ENCODE peak calls at places on chromosomes 12 and 14, in nine cellular contexts. One of them, this sample, is unnamed.

GRCh38 chr14:49314756-49315155 is 271.4 kb downstream of the RPS29 start:
- DNase-seq in CD8-positive, alpha-beta T cell: no peak
- DNase-seq in mesendoderm: no peak
- DNase-seq in endothelial cell of umbilical vein: no peak
- DNase-seq in cardiac muscle cell: no peak
- DNase-seq in astrocyte: peak; percentile 0
- DNase-seq in fibroblast of lung: peak; percentile 7
- DNase-seq in A673: peak; percentile 60
- DNase-seq in effector memory CD4-positive, alpha-beta T cell: no peak
- DNase-seq in this sample: no peak

GRCh38 chr14:92316937-92317336 is 6.0 kb upstream of the SLC24A4 start:
- DNase-seq in mesendoderm: peak; percentile 73
- DNase-seq in CD8-positive, alpha-beta T cell: no peak
- DNase-seq in A673: no peak
- DNase-seq in astrocyte: no peak
- DNase-seq in fibroblast of lung: peak; percentile 3
- DNase-seq in effector memory CD4-positive, alpha-beta T cell: no peak
- DNase-seq in cardiac muscle cell: no peak
- DNase-seq in endothelial cell of umbilical vein: no peak
- DNase-seq in this sample: no peak

GRCh38 chr12:72274926-72275325 is 2.8 kb downstream of the TRHDE start:
- DNase-seq in astrocyte: no peak
- DNase-seq in A673: peak; percentile 15
- DNase-seq in cardiac muscle cell: no peak
- DNase-seq in effector memory CD4-positive, alpha-beta T cell: no peak
- DNase-seq in endothelial cell of umbilical vein: no peak
- DNase-seq in CD8-positive, alpha-beta T cell: no peak
- DNase-seq in mesendoderm: no peak
- DNase-seq in fibroblast of lung: no peak
- DNase-seq in this sample: peak; percentile 7

GRCh38 chr12:11949738-11950403 is 120.9 kb upstream of the BCL2L14 start:
- DNase-seq in astrocyte: no peak
- DNase-seq in cardiac muscle cell: no peak
- DNase-seq in CD8-positive, alpha-beta T cell: no peak
- DNase-seq in fibroblast of lung: no peak
- DNase-seq in endothelial cell of umbilical vein: no peak
- DNase-seq in effector memory CD4-positive, alpha-beta T cell: no peak
- DNase-seq in mesendoderm: no peak
- DNase-seq in A673: no peak
- DNase-seq in this sample: no peak

GRCh38 chr14:65184032-65184764 is 81.9 kb upstream of the MAX start:
- DNase-seq in astrocyte: peak; percentile 51
- DNase-seq in effector memory CD4-positive, alpha-beta T cell: no peak
- DNase-seq in endothelial cell of umbilical vein: no peak
- DNase-seq in A673: no peak
- DNase-seq in fibroblast of lung: peak; percentile 66
- DNase-seq in cardiac muscle cell: no peak
- DNase-seq in mesendoderm: peak; percentile 32
- DNase-seq in CD8-positive, alpha-beta T cell: no peak
- DNase-seq in this sample: no peak

GRCh38 chr14:104186575-104186974 is 48.2 kb downstream of the KIF26A start:
- DNase-seq in effector memory CD4-positive, alpha-beta T cell: no peak
- DNase-seq in fibroblast of lung: no peak
- DNase-seq in cardiac muscle cell: no peak
- DNase-seq in A673: no peak
- DNase-seq in mesendoderm: no peak
- DNase-seq in endothelial cell of umbilical vein: no peak
- DNase-seq in astrocyte: no peak
- DNase-seq in CD8-positive, alpha-beta T cell: no peak
- DNase-seq in this sample: no peak

GRCh38 chr14:29930283-29930682 is 2.6 kb upstream of the PRKD1 start:
- DNase-seq in endothelial cell of umbilical vein: peak; percentile 7
- DNase-seq in astrocyte: peak; percentile 63
- DNase-seq in CD8-positive, alpha-beta T cell: no peak
- DNase-seq in fibroblast of lung: peak; percentile 72
- DNase-seq in cardiac muscle cell: no peak
- DNase-seq in mesendoderm: peak; percentile 60
- DNase-seq in A673: peak; percentile 90
- DNase-seq in effector memory CD4-positive, alpha-beta T cell: no peak
- DNase-seq in this sample: no peak

GRCh38 chr12:75020068-75020557 is 189.5 kb downstream of the KCNC2 start:
- DNase-seq in mesendoderm: peak; percentile 29
- DNase-seq in fibroblast of lung: peak; percentile 1
- DNase-seq in CD8-positive, alpha-beta T cell: no peak
- DNase-seq in endothelial cell of umbilical vein: no peak
- DNase-seq in A673: no peak
- DNase-seq in astrocyte: peak; percentile 0
- DNase-seq in effector memory CD4-positive, alpha-beta T cell: no peak
- DNase-seq in cardiac muscle cell: no peak
- DNase-seq in this sample: no peak

GRCh38 chr14:52596320-52596719 is 43.7 kb downstream of the GPR137C start:
- DNase-seq in mesendoderm: peak; percentile 8
- DNase-seq in effector memory CD4-positive, alpha-beta T cell: no peak
- DNase-seq in fibroblast of lung: no peak
- DNase-seq in A673: no peak
- DNase-seq in astrocyte: no peak
- DNase-seq in CD8-positive, alpha-beta T cell: no peak
- DNase-seq in cardiac muscle cell: no peak
- DNase-seq in endothelial cell of umbilical vein: no peak
- DNase-seq in this sample: no peak

GRCh38 chr12:124302241-124302806 is 7.4 kb downstream of the RFLNA start:
- DNase-seq in astrocyte: no peak
- DNase-seq in fibroblast of lung: no peak
- DNase-seq in mesendoderm: no peak
- DNase-seq in effector memory CD4-positive, alpha-beta T cell: no peak
- DNase-seq in A673: no peak
- DNase-seq in endothelial cell of umbilical vein: no peak
- DNase-seq in CD8-positive, alpha-beta T cell: no peak
- DNase-seq in cardiac muscle cell: no peak
- DNase-seq in this sample: no peak

GRCh38 chr12:65728913-65729793 is 95.1 kb upstream of the HMGA2 start:
- DNase-seq in CD8-positive, alpha-beta T cell: no peak
- DNase-seq in A673: peak; percentile 46
- DNase-seq in mesendoderm: peak; percentile 78
- DNase-seq in fibroblast of lung: peak; percentile 39
- DNase-seq in effector memory CD4-positive, alpha-beta T cell: no peak
- DNase-seq in endothelial cell of umbilical vein: peak; percentile 37
- DNase-seq in cardiac muscle cell: peak; percentile 37
- DNase-seq in astrocyte: peak; percentile 17
- DNase-seq in this sample: no peak

DNA sequence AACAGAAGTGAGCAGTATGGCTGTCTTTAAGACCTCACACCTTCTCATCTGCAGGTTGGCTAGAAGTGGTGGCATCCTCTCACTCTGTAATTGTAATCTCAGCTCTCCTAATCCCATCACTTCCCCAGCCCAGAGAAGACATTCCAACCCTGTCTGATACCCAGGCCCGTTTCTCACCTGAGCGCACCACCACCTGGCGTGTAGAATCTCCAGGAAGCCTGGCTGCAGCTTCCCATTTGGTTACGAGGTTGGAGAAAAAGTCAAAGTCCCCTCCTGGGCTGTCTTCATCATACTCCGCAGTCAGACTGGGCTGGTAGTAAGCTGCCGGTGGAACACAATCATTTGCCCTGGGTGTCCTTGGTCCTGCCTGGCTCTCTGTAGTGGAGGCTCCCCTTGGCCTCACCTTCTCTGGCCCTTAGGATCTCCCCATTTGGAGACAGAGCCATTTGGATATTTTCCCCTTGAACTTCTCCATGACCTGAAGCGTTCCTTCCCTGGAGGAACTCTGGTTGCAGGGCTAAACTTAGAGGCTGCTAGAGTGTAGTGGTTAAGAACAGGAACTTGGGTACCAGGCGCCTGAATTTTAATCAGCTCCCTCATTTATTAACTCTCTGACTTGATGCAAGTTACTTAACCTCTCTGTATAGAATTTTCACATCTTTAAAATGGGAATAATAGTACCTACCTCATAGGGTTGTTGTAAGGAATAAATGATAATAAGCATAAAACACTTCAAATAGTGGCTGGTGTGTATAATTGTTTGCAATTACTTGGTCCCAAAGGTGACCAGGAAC is 1.8 kb downstream of the SDR39U1 start:
- DNase-seq in effector memory CD4-positive, alpha-beta T cell: no peak
- DNase-seq in CD8-positive, alpha-beta T cell: no peak
- DNase-seq in A673: no peak
- DNase-seq in mesendoderm: no peak
- DNase-seq in fibroblast of lung: no peak
- DNase-seq in cardiac muscle cell: no peak
- DNase-seq in endothelial cell of umbilical vein: no peak
- DNase-seq in astrocyte: no peak
- DNase-seq in this sample: no peak
- H3K27ac ChIP-seq in effector memory CD4-positive, alpha-beta T cell: no peak overlapping the region
- H3K27ac ChIP-seq in CD8-positive, alpha-beta T cell: no peak overlapping the region
- H3K27ac ChIP-seq in A673: peak overlapping the region; percentile 97
- H3K27ac ChIP-seq in mesendoderm: no peak overlapping the region
- H3K27ac ChIP-seq in fibroblast of lung: no peak overlapping the region
- H3K27ac ChIP-seq in cardiac muscle cell: no peak overlapping the region
- H3K27ac ChIP-seq in endothelial cell of umbilical vein: no peak overlapping the region
- H3K27ac ChIP-seq in astrocyte: no peak overlapping the region
- H3K27ac ChIP-seq in this sample: no peak overlapping the region

GRCh38 chr14:77053046-77053841 is 24.7 kb upstream of the IRF2BPL start:
- DNase-seq in CD8-positive, alpha-beta T cell: peak; percentile 70
- DNase-seq in astrocyte: peak; percentile 58
- DNase-seq in mesendoderm: peak; percentile 86
- DNase-seq in cardiac muscle cell: peak; percentile 92
- DNase-seq in A673: peak; percentile 94
- DNase-seq in endothelial cell of umbilical vein: peak; percentile 81
- DNase-seq in effector memory CD4-positive, alpha-beta T cell: peak; percentile 64
- DNase-seq in fibroblast of lung: peak; percentile 74
- DNase-seq in this sample: peak; percentile 86
- H3K27ac ChIP-seq in CD8-positive, alpha-beta T cell: no peak overlapping the region
- H3K27ac ChIP-seq in astrocyte: no peak overlapping the region
- H3K27ac ChIP-seq in mesendoderm: no peak overlapping the region
- H3K27ac ChIP-seq in cardiac muscle cell: no peak overlapping the region
- H3K27ac ChIP-seq in A673: peak overlapping the region; percentile 3
- H3K27ac ChIP-seq in endothelial cell of umbilical vein: peak overlapping the region; percentile 6
- H3K27ac ChIP-seq in effector memory CD4-positive, alpha-beta T cell: no peak overlapping the region
- H3K27ac ChIP-seq in fibroblast of lung: no peak overlapping the region
- H3K27ac ChIP-seq in this sample: no peak overlapping the region

GRCh38 chr12:18313316-18313715 is 52.0 kb downstream of the PIK3C2G start:
- DNase-seq in CD8-positive, alpha-beta T cell: no peak
- DNase-seq in astrocyte: no peak
- DNase-seq in cardiac muscle cell: no peak
- DNase-seq in mesendoderm: no peak
- DNase-seq in A673: no peak
- DNase-seq in effector memory CD4-positive, alpha-beta T cell: no peak
- DNase-seq in endothelial cell of umbilical vein: no peak
- DNase-seq in fibroblast of lung: no peak
- DNase-seq in this sample: no peak
- H3K27ac ChIP-seq in CD8-positive, alpha-beta T cell: no peak overlapping the region
- H3K27ac ChIP-seq in astrocyte: no peak overlapping the region
- H3K27ac ChIP-seq in cardiac muscle cell: no peak overlapping the region
- H3K27ac ChIP-seq in mesendoderm: no peak overlapping the region
- H3K27ac ChIP-seq in A673: no peak overlapping the region
- H3K27ac ChIP-seq in effector memory CD4-positive, alpha-beta T cell: no peak overlapping the region
- H3K27ac ChIP-seq in endothelial cell of umbilical vein: no peak overlapping the region
- H3K27ac ChIP-seq in fibroblast of lung: no peak overlapping the region
- H3K27ac ChIP-seq in this sample: no peak overlapping the region

GRCh38 chr12:46387697-46388096 is 15.1 kb upstream of the SLC38A2 start:
- DNase-seq in CD8-positive, alpha-beta T cell: no peak
- DNase-seq in effector memory CD4-positive, alpha-beta T cell: no peak
- DNase-seq in endothelial cell of umbilical vein: no peak
- DNase-seq in mesendoderm: no peak
- DNase-seq in fibroblast of lung: no peak
- DNase-seq in astrocyte: no peak
- DNase-seq in cardiac muscle cell: no peak
- DNase-seq in A673: no peak
- DNase-seq in this sample: no peak

GRCh38 chr12:46388427-46388992 is 15.9 kb upstream of the SLC38A2 start:
- DNase-seq in astrocyte: peak; percentile 95
- DNase-seq in cardiac muscle cell: no peak
- DNase-seq in mesendoderm: no peak
- DNase-seq in effector memory CD4-positive, alpha-beta T cell: no peak
- DNase-seq in A673: no peak
- DNase-seq in endothelial cell of umbilical vein: peak; percentile 20
- DNase-seq in CD8-positive, alpha-beta T cell: no peak
- DNase-seq in fibroblast of lung: peak; percentile 95
- DNase-seq in this sample: no peak

GRCh38 chr12:46390304-46390703 is 17.7 kb upstream of the SLC38A2 start:
- DNase-seq in CD8-positive, alpha-beta T cell: no peak
- DNase-seq in endothelial cell of umbilical vein: no peak
- DNase-seq in mesendoderm: no peak
- DNase-seq in fibroblast of lung: no peak
- DNase-seq in A673: no peak
- DNase-seq in cardiac muscle cell: no peak
- DNase-seq in effector memory CD4-positive, alpha-beta T cell: no peak
- DNase-seq in astrocyte: no peak
- DNase-seq in this sample: no peak

GRCh38 chr12:46390881-46391280 is 18.3 kb upstream of the SLC38A2 start:
- DNase-seq in cardiac muscle cell: no peak
- DNase-seq in endothelial cell of umbilical vein: peak; percentile 76
- DNase-seq in A673: peak; percentile 43
- DNase-seq in effector memory CD4-positive, alpha-beta T cell: no peak
- DNase-seq in mesendoderm: no peak
- DNase-seq in CD8-positive, alpha-beta T cell: no peak
- DNase-seq in fibroblast of lung: no peak
- DNase-seq in astrocyte: no peak
- DNase-seq in this sample: no peak

DNA sequence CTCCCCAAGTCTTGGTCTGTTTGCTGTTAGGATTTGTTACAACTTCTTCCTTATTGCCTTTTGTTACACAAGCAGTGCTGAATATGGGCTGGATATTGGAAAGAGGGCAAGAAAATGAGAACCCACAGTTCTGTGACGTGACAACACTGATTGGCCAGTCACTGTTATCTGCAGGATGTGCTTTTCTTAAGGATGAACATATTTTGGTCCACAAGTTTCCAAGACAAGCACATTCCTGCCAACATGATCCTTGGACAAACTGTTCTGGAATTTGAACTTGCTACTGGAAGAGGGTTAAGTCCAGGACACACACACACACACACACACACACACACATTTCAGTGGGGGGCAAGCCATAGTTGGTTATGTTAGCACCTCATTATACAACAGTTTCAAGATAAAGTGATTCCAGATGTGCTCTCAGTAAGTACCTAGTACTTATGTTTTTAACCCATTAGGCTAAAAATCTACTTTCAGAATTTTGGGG is 16.6 kb upstream of the SLC38A2 start:
- DNase-seq in CD8-positive, alpha-beta T cell: no peak
- DNase-seq in cardiac muscle cell: no peak
- DNase-seq in fibroblast of lung: peak; percentile 99
- DNase-seq in effector memory CD4-positive, alpha-beta T cell: no peak
- DNase-seq in astrocyte: peak; percentile 99
- DNase-seq in endothelial cell of umbilical vein: peak; percentile 49
- DNase-seq in A673: peak; percentile 79
- DNase-seq in mesendoderm: no peak
- DNase-seq in this sample: no peak
- H3K27ac ChIP-seq in CD8-positive, alpha-beta T cell: no peak overlapping the region
- H3K27ac ChIP-seq in cardiac muscle cell: no peak overlapping the region
- H3K27ac ChIP-seq in fibroblast of lung: peak overlapping the region; percentile 64
- H3K27ac ChIP-seq in effector memory CD4-positive, alpha-beta T cell: no peak overlapping the region
- H3K27ac ChIP-seq in astrocyte: peak overlapping the region; percentile 99
- H3K27ac ChIP-seq in endothelial cell of umbilical vein: peak overlapping the region; percentile 15
- H3K27ac ChIP-seq in A673: peak overlapping the region; percentile 67
- H3K27ac ChIP-seq in mesendoderm: no peak overlapping the region
- H3K27ac ChIP-seq in this sample: no peak overlapping the region

This sample was measured in ovary.